ENCODE peak calls at places on chromosomes 6 and 20, in seven cellular contexts. G is GM13976, O is fibroblast of villous mesenchyme, R is foreskin fibroblast, N is cardiac fibroblast, S is GM10248, K is hepatocyte. H is an unnamed sample.
A peak's percentile ranks its signal among the peaks of the same experiment; 100 is the strongest.

GRCh38 chr20:39659010-39659409 is 696.9 kb downstream of the DHX35 start:
- DNase-seq in G (no peak), O (no peak), R (no peak), N (no peak), S (no peak), K (no peak), H (no peak)

GRCh38 chr6:56684342-56685101 is 41.8 kb upstream of the DST start:
- DNase-seq in G (no peak), O (no peak), R (no peak), N (no peak), S (no peak), K (no peak), H (no peak)

GRCh38 chr6:159801935-159802334 is 1.9 kb downstream of the PNLDC1 start:
- DNase-seq in G (no peak), O (peak; percentile 30), R (peak; percentile 16), N (no peak), S (no peak), K (no peak), H (no peak)

GRCh38 chr6:11685411-11686093 is 93.1 kb downstream of the ADTRP start:
- DNase-seq in G (no peak), O (no peak), R (peak; percentile 34), N (peak; percentile 79), S (no peak), K (peak; percentile 73), H (no peak)

GRCh38 chr6:165889636-165890403 is 226.8 kb upstream of the PDE10A start:
- DNase-seq in G (no peak), O (peak; percentile 57), R (no peak), N (peak; percentile 64), S (no peak), K (peak; percentile 67), H (no peak)

GRCh38 chr6:4169028-4169789 is 33.8 kb upstream of the ECI2 start:
- DNase-seq in G (no peak), O (peak; percentile 44), R (no peak), N (peak; percentile 79), S (no peak), K (no peak), H (no peak)

GRCh38 chr6:11215773-11216172 is 16.7 kb downstream of the NEDD9 start:
- DNase-seq in G (no peak), O (no peak), R (no peak), N (peak; percentile 25), S (no peak), K (no peak), H (no peak)

GRCh38 chr6:722077-722524 is 29.2 kb upstream of the EXOC2 start:
- DNase-seq in G (peak; percentile 79), O (peak; percentile 92), R (peak; percentile 84), N (peak; percentile 90), S (peak; percentile 79), K (peak; percentile 93), H (peak; percentile 67)

GRCh38 chr20:32670773-32671455 is 2.8 kb downstream of the C20orf203 start:
- DNase-seq in G (no peak), O (no peak), R (no peak), N (no peak), S (no peak), K (no peak), H (no peak)

GRCh38 chr6:14068133-14068532 is 49.4 kb upstream of the CD83 start:
- DNase-seq in G (no peak), O (peak; percentile 63), R (peak; percentile 61), N (peak; percentile 88), S (no peak), K (no peak), H (no peak)

GRCh38 chr6:43768983-43769525 is 957 bp upstream of the VEGFA start:
- DNase-seq in G (no peak), O (peak; percentile 55), R (peak; percentile 92), N (peak; percentile 96), S (no peak), K (peak; percentile 64), H (no peak)

GRCh38 chr6:3540253-3540820 is 83.5 kb upstream of the SLC22A23 start:
- DNase-seq in G (no peak), O (no peak), R (no peak), N (no peak), S (no peak), K (no peak), H (no peak)

GRCh38 chr6:56278186-56278585 is 30.8 kb upstream of the COL21A1 start:
- DNase-seq in G (no peak), O (no peak), R (no peak), N (no peak), S (no peak), K (peak; percentile 7), H (no peak)

GRCh38 chr6:8329592-8329991 is 105.8 kb downstream of the SLC35B3 start:
- DNase-seq in G (no peak), O (no peak), R (no peak), N (no peak), S (no peak), K (no peak), H (no peak)

GRCh38 chr20:20824924-20825584 is 112.6 kb upstream of the RALGAPA2 start:
- DNase-seq in G (peak; percentile 83), O (peak; percentile 21), R (no peak), N (peak; percentile 41), S (peak; percentile 83), K (peak; percentile 77), H (peak; percentile 33)

GRCh38 chr6:1604347-1604990 is 5.2 kb upstream of the FOXC1 start:
- DNase-seq in G (peak; percentile 87), O (no peak), R (no peak), N (peak; percentile 49), S (peak; percentile 86), K (peak; percentile 90), H (no peak)

GRCh38 chr6:157317129-157317814 is 6.0 kb downstream of the TMEM242 start:
- DNase-seq in G (no peak), O (peak; percentile 86), R (peak; percentile 87), N (peak; percentile 94), S (no peak), K (peak; percentile 36), H (no peak)

GRCh38 chr6:35086282-35086632 is 54.9 kb downstream of the TCP11 start:
- DNase-seq in G (peak; percentile 10), O (no peak), R (no peak), N (no peak), S (no peak), K (no peak), H (no peak)

GRCh38 chr6:143967861-143968498 is 40.1 kb downstream of the PLAGL1 start:
- DNase-seq in G (no peak), O (peak; percentile 74), R (peak; percentile 18), N (peak; percentile 64), S (no peak), K (no peak), H (no peak)

GRCh38 chr20:24768226-24768625 is 180.8 kb upstream of the CST7 start:
- DNase-seq in G (no peak), O (no peak), R (no peak), N (no peak), S (no peak), K (peak; percentile 65), H (no peak)

GRCh38 chr6:30743099-30744053 is 889 bp upstream of the FLOT1 start:
- DNase-seq in G (peak; percentile 60), O (peak; percentile 43), R (no peak), N (peak; percentile 55), S (no peak), K (no peak), H (no peak)

DNA sequence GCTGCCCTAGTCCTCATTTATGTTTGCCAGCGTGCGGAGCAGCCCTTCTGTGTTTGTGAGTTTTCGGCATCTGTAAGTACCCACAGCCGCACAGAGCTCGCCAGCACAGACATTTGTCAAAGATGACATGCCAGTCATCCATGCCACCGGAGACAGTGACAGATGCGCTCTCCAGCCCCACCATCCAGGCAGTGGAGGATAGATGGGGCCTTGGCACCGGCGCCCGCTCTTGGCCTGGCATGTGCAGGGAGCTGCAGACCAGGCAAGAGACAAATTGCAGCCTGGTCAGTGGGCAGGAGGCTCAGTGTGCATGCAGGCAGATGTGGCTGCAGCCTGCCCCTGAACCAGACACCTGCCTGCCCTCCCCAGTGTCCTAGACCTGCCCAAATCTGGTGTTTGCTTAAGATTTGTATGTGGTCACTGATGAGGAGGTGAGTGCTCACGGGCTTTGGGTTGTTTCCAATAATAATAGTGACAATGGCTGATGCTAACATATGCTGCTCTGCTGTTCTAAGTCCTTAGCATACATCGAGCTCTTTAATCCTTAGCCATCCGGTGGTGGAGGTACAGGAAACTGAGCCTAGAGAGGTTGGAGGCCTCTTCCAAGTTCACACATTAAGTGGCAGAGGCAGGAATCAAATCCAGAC is 78.1 kb downstream of the UNC5CL start:
- DNase-seq in G (no peak), O (no peak), R (no peak), N (peak; percentile 7), S (no peak), K (no peak), H (no peak)
- TF ChIP-seq CTCF in G (no peak), O (no peak), R (no peak), N (no peak), S (no peak), K (no peak), H (no peak)

GRCh38 chr20:7025635-7026034 is 258.1 kb downstream of the BMP2 start:
- DNase-seq in G (no peak), O (no peak), R (no peak), N (no peak), S (no peak), K (no peak), H (no peak)

GRCh38 chr20:7029005-7029404 is 261.5 kb downstream of the BMP2 start:
- DNase-seq in G (no peak), O (no peak), R (no peak), N (no peak), S (no peak), K (no peak), H (no peak)

GRCh38 chr20:7031222-7031621 is 263.7 kb downstream of the BMP2 start:
- DNase-seq in G (no peak), O (peak; percentile 4), R (no peak), N (peak; percentile 12), S (no peak), K (no peak), H (no peak)
- TF ChIP-seq CTCF in G (no peak), O (peak; percentile 53), R (peak; percentile 10), N (peak; percentile 49), S (no peak), K (peak; percentile 26), H (no peak)

GRCh38 chr6:145895802-145896201 is 68.4 kb downstream of the SHPRH start:
- DNase-seq in G (no peak), O (peak; percentile 29), R (no peak), N (peak; percentile 48), S (no peak), K (no peak), H (no peak)
- TF ChIP-seq CTCF in G (no peak), O (peak; percentile 38), R (peak; percentile 21), N (peak; percentile 41), S (no peak), K (peak; percentile 16), H (peak; percentile 22)

DNA sequence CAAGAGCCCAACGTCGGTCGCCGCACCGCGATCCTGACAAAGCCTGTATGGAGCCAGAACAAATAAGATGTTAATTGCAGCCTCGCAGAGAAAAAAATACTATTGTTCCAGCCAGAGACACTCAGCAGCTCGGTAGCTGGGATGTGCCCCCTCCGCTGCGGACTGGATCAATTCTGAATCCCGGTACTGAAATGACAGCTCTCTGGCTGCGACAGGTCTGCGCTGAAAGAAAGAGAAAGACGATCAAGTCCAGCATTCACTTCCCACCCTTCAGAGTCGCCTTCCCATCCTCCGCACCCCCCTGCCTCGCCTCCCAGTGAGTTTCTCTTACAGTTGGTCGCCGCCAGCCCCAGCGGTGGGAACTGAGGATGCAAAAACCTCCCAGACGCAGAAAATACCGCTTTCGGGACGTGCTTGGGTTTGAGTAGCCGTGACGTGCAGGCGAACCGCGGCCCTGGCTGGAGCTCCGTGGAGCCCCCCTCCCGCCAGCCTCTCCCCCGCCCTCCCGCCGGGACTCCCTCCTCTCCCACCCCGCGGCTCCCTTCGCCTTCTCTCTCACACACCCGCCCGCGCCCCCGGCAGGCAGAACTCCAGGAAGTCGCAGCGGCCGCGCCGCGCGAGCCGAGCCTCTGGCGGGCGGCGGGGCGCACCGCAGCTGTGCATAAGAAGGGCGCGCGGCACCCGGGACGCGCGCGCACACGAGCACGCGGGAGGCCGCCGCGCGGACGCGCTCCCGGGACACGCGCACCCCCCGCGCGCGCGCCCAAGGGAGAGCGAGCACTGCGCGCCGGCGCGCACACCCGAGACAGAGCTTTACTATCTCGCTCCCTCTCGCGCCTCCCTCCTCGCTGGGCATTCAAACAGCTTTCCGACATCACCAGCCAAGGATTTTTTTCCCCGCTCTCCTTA is at the start of gene ADGRB3:
- DNase-seq in G (peak; percentile 75), O (peak; percentile 41), R (peak; percentile 90), N (peak; percentile 73), S (peak; percentile 57), K (peak; percentile 92), H (peak; percentile 24)
- TF ChIP-seq CTCF in G (no peak), O (no peak), R (no peak), N (no peak), S (no peak), K (peak; percentile 7), H (no peak)

H was measured in D721Med.